ENCODE peak calls at places on chromosomes 13 and 19, in eight cellular contexts. H is SK-N-SH, L is amygdala, R is right atrium auricular region, G is fibroblast of villous mesenchyme, Z is GM04504, Y is fibroblast of the aortic adventitia, J is HTR-8/SVneo. K is an unnamed sample.

GRCh38 chr13:112642061-112642460 is 47.8 kb upstream of the ATP11A start:
- DNase-seq in H (no peak), Y (no peak), G (no peak), J (no peak), L (no peak), Z (no peak), R (no peak), K (no peak)

GRCh38 chr19:49430678-49431329 is 5.6 kb downstream of the GFY start:
- DNase-seq in R (no peak), L (no peak), J (no peak), Z (no peak), H (peak; percentile 68), Y (no peak), G (no peak), K (no peak)

GRCh38 chr13:78520425-78520824 is 82.9 kb downstream of the POU4F1 start:
- DNase-seq in Z (no peak), Y (no peak), H (no peak), G (no peak), L (no peak), R (no peak), J (no peak), K (no peak)

GRCh38 chr19:6087074-6087506 is 23.2 kb downstream of the RFX2 start:
- DNase-seq in H (peak; percentile 46), L (no peak), Y (no peak), R (no peak), G (no peak), J (no peak), Z (no peak), K (no peak)

GRCh38 chr13:32911506-32911905 is 104.7 kb upstream of the KL start:
- DNase-seq in Z (peak; percentile 26), L (no peak), H (peak; percentile 43), Y (peak; percentile 26), G (peak; percentile 64), R (no peak), J (peak; percentile 61), K (no peak)

GRCh38 chr19:45146716-45147337 is 14.0 kb downstream of the NKPD1 start:
- DNase-seq in L (no peak), Z (no peak), H (no peak), J (no peak), G (no peak), Y (no peak), R (no peak), K (no peak)

GRCh38 chr19:53545271-53546065 is 7.5 kb downstream of the ZNF331 start:
- DNase-seq in G (peak; percentile 93), L (no peak), Y (peak; percentile 84), J (peak; percentile 36), R (no peak), Z (peak; percentile 51), H (no peak), K (peak; percentile 27)

GRCh38 chr13:110811008-110811720 is 97.7 kb downstream of the ING1 start:
- DNase-seq in L (no peak), J (no peak), Z (no peak), H (no peak), R (peak; percentile 28), G (no peak), Y (no peak), K (peak; percentile 2)

GRCh38 chr19:13887039-13887438 is 10.1 kb downstream of the NANOS3 start:
- DNase-seq in R (no peak), H (no peak), J (no peak), L (no peak), G (no peak), Y (no peak), Z (no peak), K (no peak)

GRCh38 chr13:79212064-79212619 is 193.9 kb downstream of the RBM26 start:
- DNase-seq in Y (no peak), R (no peak), J (no peak), H (no peak), G (no peak), Z (no peak), L (no peak), K (no peak)

GRCh38 chr19:46513461-46514236 is 18.0 kb upstream of the PNMA8B start:
- DNase-seq in Z (peak; percentile 56), H (peak; percentile 87), G (peak; percentile 77), R (peak; percentile 82), J (peak; percentile 87), L (peak; percentile 44), Y (peak; percentile 90), K (peak; percentile 47)

GRCh38 chr13:48165063-48165462 is 67.9 kb upstream of the ITM2B start:
- DNase-seq in Z (no peak), R (no peak), H (no peak), L (no peak), J (no peak), Y (no peak), G (no peak), K (no peak)

GRCh38 chr19:17829855-17830566 is 8.7 kb upstream of the INSL3 start:
- DNase-seq in Z (peak; percentile 9), J (no peak), G (no peak), Y (peak; percentile 22), L (peak; percentile 5), R (no peak), H (peak; percentile 96), K (no peak)

GRCh38 chr13:19681517-19681916 is 48.1 kb downstream of the MPHOSPH8 start:
- DNase-seq in H (no peak), G (no peak), Y (no peak), R (no peak), J (no peak), Z (no peak), L (no peak), K (no peak)

GRCh38 chr13:110548891-110549794 is 12.4 kb downstream of the RAB20 start:
- DNase-seq in Y (no peak), J (no peak), R (no peak), G (no peak), H (no peak), L (no peak), Z (no peak), K (no peak)

GRCh38 chr19:7873304-7874079 is 698 bp downstream of the PRR36 start:
- DNase-seq in J (no peak), Y (no peak), H (no peak), Z (no peak), L (no peak), R (no peak), G (no peak), K (no peak)

GRCh38 chr13:95426631-95427030 is 125.4 kb upstream of the ABCC4 start:
- DNase-seq in R (no peak), Y (no peak), Z (no peak), G (peak; percentile 7), J (no peak), L (no peak), H (no peak), K (no peak)

GRCh38 chr19:12749938-12750521 is 1.6 kb upstream of the BEST2 start:
- DNase-seq in L (no peak), J (no peak), Z (no peak), G (peak; percentile 64), Y (no peak), H (peak; percentile 54), R (no peak), K (no peak)

GRCh38 chr13:27851049-27851448 is 58.8 kb downstream of the GSX1 start:
- DNase-seq in G (no peak), R (no peak), L (no peak), Z (no peak), H (no peak), J (no peak), Y (no peak), K (no peak)

GRCh38 chr13:63287926-63288325 is 1872.3 kb upstream of the PCDH20 start:
- DNase-seq in H (no peak), Y (no peak), R (no peak), Z (no peak), L (no peak), G (no peak), J (no peak), K (no peak)

GRCh38 chr19:16373539-16373938 is 48.9 kb downstream of the KLF2 start:
- DNase-seq in G (peak; percentile 94), L (no peak), Z (no peak), Y (peak; percentile 56), R (no peak), J (no peak), H (no peak), K (peak; percentile 21)

GRCh38 chr19:40314646-40315045 is 29.5 kb upstream of the AKT2 start:
- DNase-seq in Z (no peak), G (no peak), H (no peak), J (no peak), R (no peak), Y (no peak), L (no peak), K (no peak)